ENCODE peak calls at places on chromosome 10, in eight cellular contexts. A, S, R, P, G, J, D and E are unnamed samples.

GRCh38 chr10:119020627-119020946 is 8.9 kb upstream of the NANOS1 start:
- DNase-seq in R (no peak), P (no peak), G (peak), J (no peak), S (no peak), D (peak), A (no peak), E (no peak)

GRCh38 chr10:70293169-70293813 is 9.5 kb upstream of the NPFFR1 start:
- DNase-seq in D (no peak), P (no peak), A (no peak), S (no peak), G (no peak), J (no peak), R (peak), E (no peak)

GRCh38 chr10:79981673-79982485 is 33.0 kb upstream of the SFTPD start:
- DNase-seq in P (peak), G (peak), D (peak), A (peak), J (peak), R (no peak), S (peak), E (no peak)

GRCh38 chr10:22427101-22427500 is 81.8 kb downstream of the SPAG6 start:
- DNase-seq in G (peak), A (no peak), S (no peak), R (no peak), D (peak), J (no peak), P (no peak), E (peak)

GRCh38 chr10:48759113-48759901 is 74.6 kb downstream of the WDFY4 start:
- DNase-seq in P (no peak), D (no peak), R (no peak), A (no peak), G (no peak), J (no peak), S (no peak), E (no peak)

GRCh38 chr10:5958077-5958476 is 19.3 kb downstream of the IL15RA start:
- DNase-seq in J (no peak), S (no peak), D (no peak), R (no peak), G (no peak), P (no peak), A (no peak), E (no peak)

GRCh38 chr10:119754085-119754484 is 28.2 kb downstream of the INPP5F start:
- DNase-seq in D (no peak), P (no peak), R (no peak), J (no peak), S (no peak), A (no peak), G (peak), E (peak)

GRCh38 chr10:80166581-80167470 is 34.3 kb downstream of the PLAC9 start:
- DNase-seq in A (no peak), J (no peak), G (no peak), D (no peak), R (no peak), S (no peak), P (no peak), E (no peak)

GRCh38 chr10:31242902-31243301 is 76.1 kb upstream of the ZEB1 start:
- DNase-seq in G (peak), D (no peak), A (no peak), P (no peak), R (peak), S (no peak), J (no peak), E (no peak)

GRCh38 chr10:79502561-79503309 is 9.6 kb upstream of the EIF5AL1 start:
- DNase-seq in J (peak), P (no peak), G (peak), D (peak), S (peak), A (no peak), R (no peak), E (peak)

GRCh38 chr10:132269286-132270230 is 38.2 kb downstream of the STK32C start:
- DNase-seq in R (no peak), J (no peak), D (no peak), A (no peak), S (no peak), G (no peak), P (peak), E (no peak)

GRCh38 chr10:16116404-16117304 is 256.3 kb upstream of the MINDY3 start:
- DNase-seq in A (no peak), J (peak), R (no peak), D (peak), G (no peak), S (peak), P (no peak), E (peak)

GRCh38 chr10:43138757-43139241 is 554 bp downstream of the CSGALNACT2 start:
- DNase-seq in J (no peak), D (peak), R (no peak), G (peak), A (no peak), S (no peak), P (no peak), E (no peak)

GRCh38 chr10:71242621-71243009 is 30.2 kb downstream of the UNC5B start:
- DNase-seq in G (no peak), P (no peak), S (peak), J (no peak), D (no peak), R (no peak), A (no peak), E (no peak)

GRCh38 chr10:363152-363551 is 227.9 kb downstream of the ZMYND11 start:
- DNase-seq in P (no peak), D (no peak), A (no peak), J (no peak), R (no peak), G (no peak), S (no peak), E (no peak)

GRCh38 chr10:97120370-97120769 is 65.4 kb downstream of the SLIT1 start:
- DNase-seq in R (no peak), A (no peak), D (no peak), G (no peak), S (no peak), J (no peak), P (no peak), E (no peak)

GRCh38 chr10:94500063-94500462 is 45.5 kb upstream of the HELLS start:
- DNase-seq in J (peak), S (no peak), R (no peak), G (peak), A (no peak), D (no peak), P (no peak), E (peak)

GRCh38 chr10:89633484-89633883 is 11.6 kb downstream of the PANK1 start:
- DNase-seq in P (no peak), S (no peak), R (no peak), G (peak), A (no peak), D (no peak), J (peak), E (no peak)

GRCh38 chr10:9734218-9734617 is 1283.5 kb upstream of the CELF2 start:
- DNase-seq in R (no peak), D (no peak), J (no peak), G (no peak), S (no peak), P (no peak), A (no peak), E (no peak)